ENCODE peak calls at places on chromosomes 7 and 10, in nine cellular contexts. U is NCI-H1092 treated with DMSO at 0.1 percent for 48 hours; H is OCI-M1; Q is fibroblast of lung; Z is CD8-positive, alpha-beta memory T cell; C is ureter; N is stimulated activated CD4-positive, alpha-beta T cell treated with anti-CD3 and anti-CD28 coated beads, Interleukin-1b, Interleukin-23, amount 100 ng/mL, for 48 hours; B is SW480; A is left cardiac atrium. L is an unnamed sample.

GRCh38 chr7:7972927-7973594 is 4.5 kb downstream of the GLCCI1 start:
- DNase-seq in Q (no peak), U (no peak), A (no peak), C (no peak), N (no peak), H (peak; percentile 30), B (no peak), Z (no peak), L (no peak)

GRCh38 chr7:121531175-121532070 is 135.3 kb upstream of the FAM3C start:
- DNase-seq in U (no peak), H (no peak), C (no peak), N (no peak), Z (no peak), Q (no peak), A (no peak), B (no peak), L (no peak)

GRCh38 chr10:82942572-82943091 is 1067.6 kb downstream of the NRG3 start:
- DNase-seq in B (no peak), C (no peak), Z (no peak), N (no peak), Q (peak; percentile 67), U (no peak), A (peak; percentile 25), H (peak; percentile 24), L (no peak)

GRCh38 chr7:30690011-30690410 is 7.8 kb upstream of the CRHR2 start:
- DNase-seq in C (no peak), B (no peak), H (no peak), Z (no peak), Q (no peak), A (no peak), U (no peak), N (no peak), L (no peak)

GRCh38 chr7:12494354-12495024 is 76.0 kb upstream of the SCIN start:
- DNase-seq in N (no peak), A (no peak), H (peak; percentile 3), U (peak; percentile 60), B (no peak), Q (no peak), Z (no peak), C (no peak), L (no peak)

GRCh38 chr10:123703195-123703790 is 37.1 kb downstream of the GPR26 start:
- DNase-seq in U (no peak), A (no peak), Z (no peak), Q (no peak), B (no peak), H (no peak), C (no peak), N (no peak), L (no peak)

GRCh38 chr10:25263931-25264330 is 89.1 kb downstream of the GPR158 start:
- DNase-seq in H (no peak), Z (no peak), N (no peak), C (no peak), U (no peak), B (no peak), A (no peak), Q (no peak), L (no peak)

GRCh38 chr10:102300289-102300843 is 55.0 kb downstream of the GBF1 start:
- DNase-seq in B (no peak), Z (no peak), Q (peak; percentile 62), A (no peak), C (no peak), U (no peak), H (no peak), N (no peak), L (no peak)

GRCh38 chr7:27171636-27172387 is 2.3 kb downstream of the HOXA10 start:
- DNase-seq in U (no peak), A (peak; percentile 11), N (no peak), B (peak; percentile 77), H (no peak), Z (no peak), Q (no peak), C (peak; percentile 41), L (no peak)

GRCh38 chr7:132842478-132842877 is 239.4 kb downstream of the CHCHD3 start:
- DNase-seq in A (no peak), U (no peak), B (no peak), Q (no peak), Z (no peak), H (no peak), N (no peak), C (no peak), L (no peak)

GRCh38 chr10:123451607-123452245 is 214.4 kb upstream of the GPR26 start:
- DNase-seq in C (no peak), Q (no peak), H (no peak), A (no peak), U (no peak), Z (no peak), N (no peak), B (no peak), L (peak; percentile 43)

GRCh38 chr10:79084012-79084971 is 15.5 kb downstream of the ZMIZ1 start:
- DNase-seq in N (no peak), Z (no peak), Q (peak; percentile 89), A (peak; percentile 96), U (no peak), C (peak; percentile 93), H (peak; percentile 98), B (no peak), L (peak; percentile 82)

GRCh38 chr7:95874541-95875265 is 102.3 kb downstream of the DYNC1I1 start:
- DNase-seq in Q (no peak), N (no peak), Z (no peak), H (no peak), B (no peak), A (no peak), C (no peak), U (no peak), L (no peak)

GRCh38 chr10:2214035-2214434 is 476.7 kb upstream of the ADARB2 start:
- DNase-seq in C (no peak), Q (no peak), A (no peak), N (no peak), H (peak; percentile 1), U (no peak), Z (no peak), B (peak; percentile 3), L (no peak)

L was measured in hepatocyte.